ENCODE peak calls at places on chromosomes 2 and 18, in eight cellular contexts. F, B, G, A, R, M, S and Y are unnamed samples.

GRCh38 chr2:238262496-238263122 is 22.8 kb upstream of the HES6 start:
- DNase-seq in F (no peak), B (no peak), G (no peak), A (no peak), R (no peak), M (no peak), S (no peak), Y (no peak)

GRCh38 chr2:179995735-179996134 is 11.4 kb downstream of the CWC22 start:
- DNase-seq in F (no peak), B (no peak), G (no peak), A (no peak), R (no peak), M (no peak), S (peak), Y (no peak)

GRCh38 chr18:31245820-31246219 is 72.1 kb upstream of the DSG1 start:
- DNase-seq in F (no peak), B (no peak), G (no peak), A (no peak), R (peak), M (no peak), S (peak), Y (no peak)

GRCh38 chr2:200901459-200902072 is 12.4 kb downstream of the NIF3L1 start:
- DNase-seq in F (peak), B (peak), G (peak), A (peak), R (peak), M (no peak), S (peak), Y (no peak)

GRCh38 chr18:26745288-26745975 is 120.1 kb downstream of the AQP4 start:
- DNase-seq in F (no peak), B (no peak), G (no peak), A (no peak), R (no peak), M (no peak), S (no peak), Y (no peak)

GRCh38 chr2:95043300-95043786 is 17.8 kb downstream of the MAL start:
- DNase-seq in F (peak), B (peak), G (no peak), A (peak), R (peak), M (peak), S (peak), Y (peak)

GRCh38 chr2:190876641-190877040 is 4.0 kb upstream of the GLS start:
- DNase-seq in F (no peak), B (no peak), G (no peak), A (no peak), R (no peak), M (no peak), S (no peak), Y (no peak)

GRCh38 chr2:48589170-48589767 is 28.4 kb upstream of the GTF2A1L start:
- DNase-seq in F (peak), B (peak), G (no peak), A (no peak), R (peak), M (peak), S (peak), Y (no peak)

GRCh38 chr2:174931724-174932123 is 73.5 kb downstream of the CHN1 start:
- DNase-seq in F (no peak), B (no peak), G (no peak), A (no peak), R (peak), M (no peak), S (no peak), Y (no peak)

GRCh38 chr2:237083026-237083425 is 2.7 kb upstream of the COPS8 start:
- DNase-seq in F (no peak), B (no peak), G (no peak), A (no peak), R (no peak), M (no peak), S (no peak), Y (no peak)

GRCh38 chr18:45851196-45851925 is 25.9 kb downstream of the SIGLEC15 start:
- DNase-seq in F (no peak), B (no peak), G (no peak), A (no peak), R (no peak), M (no peak), S (no peak), Y (no peak)

GRCh38 chr2:118386636-118387302 is 298.5 kb downstream of the INSIG2 start:
- DNase-seq in F (no peak), B (peak), G (no peak), A (no peak), R (peak), M (no peak), S (no peak), Y (no peak)

GRCh38 chr2:102110168-102110567 is 32.4 kb upstream of the IL1R1 start:
- DNase-seq in F (no peak), B (no peak), G (no peak), A (no peak), R (no peak), M (no peak), S (no peak), Y (no peak)

GRCh38 chr2:27159271-27159670 is 10.5 kb downstream of the TCF23 start:
- DNase-seq in F (no peak), B (no peak), G (no peak), A (no peak), R (no peak), M (no peak), S (no peak), Y (no peak)

GRCh38 chr2:57543211-57543610 is 503.4 kb upstream of the VRK2 start:
- DNase-seq in F (no peak), B (no peak), G (no peak), A (no peak), R (no peak), M (no peak), S (no peak), Y (no peak)

GRCh38 chr2:101931402-101931801 is 60.4 kb upstream of the IL1R2 start:
- DNase-seq in F (no peak), B (no peak), G (peak), A (no peak), R (no peak), M (no peak), S (no peak), Y (no peak)

GRCh38 chr2:74552914-74553811 is 579 bp downstream of the LOXL3 start:
- DNase-seq in F (peak), B (no peak), G (no peak), A (no peak), R (no peak), M (no peak), S (peak), Y (no peak)

GRCh38 chr2:48109491-48110204 is 203.3 kb upstream of the FBXO11 start:
- DNase-seq in F (no peak), B (no peak), G (peak), A (no peak), R (no peak), M (no peak), S (no peak), Y (no peak)

GRCh38 chr2:104860141-104860790 is 6.4 kb downstream of the POU3F3 start:
- DNase-seq in F (no peak), B (no peak), G (no peak), A (no peak), R (peak), M (no peak), S (no peak), Y (no peak)

GRCh38 chr18:74976331-74976909 is 232.5 kb downstream of the PTGR3 start:
- DNase-seq in F (no peak), B (no peak), G (no peak), A (peak), R (no peak), M (no peak), S (no peak), Y (no peak)

GRCh38 chr2:178550352-178550751 is 70.1 kb downstream of the PLEKHA3 start:
- DNase-seq in F (no peak), B (no peak), G (no peak), A (no peak), R (no peak), M (no peak), S (no peak), Y (no peak)

GRCh38 chr2:127503491-127503890 is 22.8 kb downstream of the IWS1 start:
- DNase-seq in F (no peak), B (no peak), G (no peak), A (no peak), R (no peak), M (no peak), S (no peak), Y (no peak)

GRCh38 chr2:29082804-29083495 is 8.6 kb upstream of the PCARE start:
- DNase-seq in F (no peak), B (no peak), G (no peak), A (no peak), R (no peak), M (no peak), S (peak), Y (no peak)

GRCh38 chr18:26356045-26356785 is 130.0 kb downstream of the TAF4B start:
- DNase-seq in F (no peak), B (no peak), G (no peak), A (no peak), R (no peak), M (no peak), S (peak), Y (no peak)

GRCh38 chr2:120344214-120344990 is 1.5 kb upstream of the INHBB start:
- DNase-seq in F (no peak), B (no peak), G (no peak), A (peak), R (peak), M (no peak), S (no peak), Y (peak)

GRCh38 chr2:232525796-232526195 is at the start of gene CHRND:
- DNase-seq in F (no peak), B (no peak), G (no peak), A (no peak), R (no peak), M (no peak), S (no peak), Y (no peak)

GRCh38 chr2:51710222-51710621 is 678.3 kb upstream of the NRXN1 start:
- DNase-seq in F (no peak), B (no peak), G (no peak), A (peak), R (no peak), M (no peak), S (peak), Y (no peak)